ENCODE peak calls at places on chromosomes 4 and X, in nine cellular contexts. D is endothelial cell, V is glutamatergic neuron, H is brain microvascular endothelial cell, N is cardiac fibroblast, Q is type B pancreatic cell, W is right atrium auricular region, E is astrocyte of the cerebellum, F is hepatocyte. Z is an unnamed sample.

GRCh38 chr4:66182651-66183050 is 512.4 kb upstream of the EPHA5 start:
- DNase-seq in D (no peak), V (no peak), H (no peak), N (no peak), Q (no peak), W (no peak), E (no peak), F (no peak), Z (no peak)

GRCh38 chr4:7464259-7464655 is 29.5 kb upstream of the PSAPL1 start:
- DNase-seq in D (no peak), V (peak), H (no peak), N (no peak), Q (no peak), W (no peak), E (no peak), F (no peak), Z (no peak)

GRCh38 chr4:94559351-94559806 is 107.6 kb downstream of the PDLIM5 start:
- DNase-seq in D (no peak), V (no peak), H (peak), N (no peak), Q (no peak), W (no peak), E (no peak), F (no peak), Z (peak)

GRCh38 chr4:2257361-2258001 is 4.4 kb downstream of the MXD4 start:
- DNase-seq in D (peak), V (peak), H (no peak), N (no peak), Q (no peak), W (peak), E (no peak), F (no peak), Z (no peak)

GRCh38 chr4:111537861-111538260 is 607.4 kb upstream of the FAM241A start:
- DNase-seq in D (no peak), V (no peak), H (no peak), N (peak), Q (no peak), W (no peak), E (no peak), F (no peak), Z (no peak)

GRCh38 chr4:76779740-76780459 is 118.0 kb downstream of the SOWAHB start:
- DNase-seq in D (no peak), V (no peak), H (peak), N (no peak), Q (no peak), W (no peak), E (peak), F (no peak), Z (no peak)

GRCh38 chr4:19214591-19214990 is 1037.1 kb upstream of the SLIT2 start:
- DNase-seq in D (no peak), V (no peak), H (peak), N (peak), Q (no peak), W (no peak), E (no peak), F (peak), Z (no peak)

GRCh38 chrX:102672876-102673275 is 21.6 kb downstream of the GPRASP1 start:
- DNase-seq in D (no peak), V (no peak), H (peak), N (peak), Q (no peak), W (no peak), E (no peak), F (no peak), Z (no peak)

GRCh38 chr4:171022698-171023378 is 790.4 kb upstream of the GALNTL6 start:
- DNase-seq in D (no peak), V (no peak), H (no peak), N (no peak), Q (no peak), W (no peak), E (no peak), F (no peak), Z (no peak)

GRCh38 chr4:177125656-177126055 is 184.0 kb upstream of the NEIL3 start:
- DNase-seq in D (no peak), V (no peak), H (no peak), N (no peak), Q (no peak), W (no peak), E (no peak), F (no peak), Z (no peak)

GRCh38 chr4:10123227-10124101 is 6.9 kb upstream of the WDR1 start:
- DNase-seq in D (peak), V (peak), H (peak), N (peak), Q (no peak), W (no peak), E (no peak), F (peak), Z (no peak)

GRCh38 chr4:71974681-71975080 is 57.1 kb upstream of the NPFFR2 start:
- DNase-seq in D (no peak), V (no peak), H (peak), N (peak), Q (no peak), W (no peak), E (peak), F (peak), Z (no peak)

GRCh38 chr4:81326581-81326980 is 111.6 kb upstream of the PRKG2 start:
- DNase-seq in D (no peak), V (no peak), H (no peak), N (peak), Q (no peak), W (no peak), E (no peak), F (no peak), Z (no peak)
- TF ChIP-seq CTCF in D (no peak), V (no peak), H (no peak), N (no peak), Q (no peak), W (no peak), E (no peak), F (no peak), Z (no peak)

DNA sequence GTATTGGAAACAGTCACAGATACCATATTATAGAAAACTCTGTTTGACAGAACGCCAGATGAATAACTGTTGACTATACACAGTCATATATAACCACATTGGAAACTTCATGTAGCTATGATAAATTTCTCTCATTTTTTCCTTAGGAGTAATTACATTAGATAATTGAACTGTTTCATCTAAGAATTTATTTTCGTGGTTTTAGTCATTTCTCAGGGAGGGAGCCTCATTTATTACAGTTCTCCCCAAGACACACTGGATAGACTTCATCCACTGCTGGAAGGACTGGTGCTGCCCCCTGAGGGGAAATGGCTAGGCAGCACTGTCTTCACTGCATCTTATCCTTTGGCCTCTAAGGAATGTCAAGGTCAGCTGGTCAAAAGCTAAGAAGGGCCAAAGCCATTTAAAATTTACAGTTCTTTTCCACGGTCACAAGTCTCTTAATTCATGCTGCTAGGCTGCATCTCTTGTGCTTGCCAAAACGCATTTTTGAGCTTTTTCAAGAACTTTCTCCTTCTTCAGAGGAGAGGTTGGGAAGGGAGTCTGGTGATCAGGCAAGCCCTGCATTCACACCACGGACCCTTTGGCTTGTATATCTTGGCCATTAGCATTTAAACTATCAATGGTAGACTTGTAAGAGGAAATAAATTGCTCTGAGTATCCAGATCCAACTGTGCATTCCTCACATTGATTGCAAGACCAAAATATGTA is 145.1 kb downstream of the CBR4 start:
- DNase-seq in D (no peak), V (no peak), H (no peak), N (peak), Q (no peak), W (no peak), E (peak), F (no peak), Z (no peak)
- TF ChIP-seq CTCF in D (no peak), V (no peak), H (peak), N (peak), Q (peak), W (no peak), E (peak), F (peak), Z (peak)

GRCh38 chr4:152957437-152958185 is 21.5 kb downstream of the FHDC1 start:
- DNase-seq in D (no peak), V (no peak), H (no peak), N (peak), Q (no peak), W (no peak), E (no peak), F (peak), Z (no peak)
- TF ChIP-seq CTCF in D (no peak), V (no peak), H (peak), N (no peak), Q (peak), W (no peak), E (no peak), F (peak), Z (no peak)

GRCh38 chrX:40663880-40664630 is 16.7 kb upstream of the CXorf38 start:
- DNase-seq in D (peak), V (no peak), H (peak), N (peak), Q (no peak), W (no peak), E (no peak), F (peak), Z (no peak)
- TF ChIP-seq CTCF in D (no peak), V (no peak), H (peak), N (peak), Q (peak), W (no peak), E (peak), F (peak), Z (peak)

GRCh38 chrX:130120746-130121504 is 10.6 kb upstream of the ELF4 start:
- DNase-seq in D (peak), V (peak), H (no peak), N (peak), Q (peak), W (peak), E (no peak), F (peak), Z (no peak)
- TF ChIP-seq CTCF in D (peak), V (peak), H (peak), N (peak), Q (peak), W (peak), E (peak), F (peak), Z (peak)

Z was measured in AG09319.